ENCODE peak calls at places on chromosomes 6 and 20, in six cellular contexts. C is NCI-H524, D is right lobe of liver, O is kidney tubule cell, P is Daoy, R is HTR-8/SVneo. B is an unnamed sample.

GRCh38 chr6:125839471-125839870 is 48.7 kb downstream of the NCOA7 start:
- DNase-seq in R (no peak), O (no peak), D (no peak), C (no peak), P (peak), B (no peak)

GRCh38 chr6:41728073-41728936 is 7.1 kb downstream of the TFEB start:
- DNase-seq in D (no peak), P (no peak), R (no peak), O (no peak), C (no peak), B (no peak)

GRCh38 chr6:159983641-159984080 is 14.8 kb downstream of the IGF2R start:
- DNase-seq in O (peak), C (no peak), R (no peak), P (no peak), D (no peak), B (no peak)

GRCh38 chr6:145756170-145756662 is 20.9 kb upstream of the EPM2A start:
- DNase-seq in O (peak), P (peak), R (peak), D (no peak), C (no peak), B (no peak)

GRCh38 chr20:9374068-9374467 is 140.3 kb upstream of the LAMP5 start:
- DNase-seq in R (no peak), D (no peak), P (no peak), C (no peak), O (no peak), B (no peak)

GRCh38 chr6:10409766-10410209 is 5.1 kb downstream of the TFAP2A start:
- DNase-seq in D (no peak), O (no peak), C (no peak), R (no peak), P (no peak), B (peak)

GRCh38 chr6:92710048-92710447 is 709.3 kb downstream of the EPHA7 start:
- DNase-seq in C (no peak), D (no peak), P (no peak), R (no peak), O (no peak), B (no peak)

GRCh38 chr6:11196511-11197174 is 35.8 kb downstream of the NEDD9 start:
- DNase-seq in D (no peak), P (peak), C (no peak), O (peak), R (peak), B (no peak)

GRCh38 chr6:123062645-123063044 is 66.6 kb downstream of the CLVS2 start:
- DNase-seq in P (no peak), D (no peak), R (no peak), C (no peak), O (no peak), B (no peak)

GRCh38 chr6:139711714-139712585 is 337.5 kb upstream of the CITED2 start:
- DNase-seq in C (no peak), O (peak), D (no peak), P (peak), R (no peak), B (no peak)

GRCh38 chr6:36666726-36667591 is 11.6 kb upstream of the CDKN1A start:
- DNase-seq in D (peak), C (peak), P (peak), R (peak), O (peak), B (peak)

GRCh38 chr6:140487586-140487985 is 1113.1 kb upstream of the CITED2 start:
- DNase-seq in P (no peak), D (no peak), O (no peak), C (no peak), R (no peak), B (no peak)

GRCh38 chr6:37862992-37863391 is 43.5 kb downstream of the ZFAND3 start:
- DNase-seq in R (peak), O (peak), D (no peak), P (no peak), C (no peak), B (no peak)

GRCh38 chr6:156427345-156427744 is 349.8 kb upstream of the ARID1B start:
- DNase-seq in P (peak), R (peak), D (no peak), O (peak), C (no peak), B (no peak)

GRCh38 chr6:35754452-35755321 is 17.9 kb downstream of the ARMC12 start:
- DNase-seq in R (no peak), O (peak), P (peak), C (peak), D (no peak), B (peak)

GRCh38 chr6:20118877-20119276 is 93.4 kb downstream of the MBOAT1 start:
- DNase-seq in R (no peak), O (no peak), P (no peak), C (no peak), D (no peak), B (no peak)

GRCh38 chr6:119142051-119142450 is 63.6 kb upstream of the FAM184A start:
- DNase-seq in C (no peak), O (no peak), D (no peak), P (no peak), R (no peak), B (no peak)

GRCh38 chr6:34696189-34696738 is 303 bp downstream of the ILRUN start:
- DNase-seq in O (peak), C (no peak), D (no peak), P (peak), R (no peak), B (no peak)

GRCh38 chr6:43951063-43951755 is 176.0 kb downstream of the MRPL14 start:
- DNase-seq in C (peak), R (no peak), O (peak), P (peak), D (peak), B (peak)

GRCh38 chr6:124223596-124223995 is 419.9 kb downstream of the NKAIN2 start:
- DNase-seq in O (peak), D (no peak), P (no peak), C (no peak), R (no peak), B (no peak)

GRCh38 chr6:104771258-104771832 is 88.4 kb downstream of the HACE1 start:
- DNase-seq in O (peak), R (peak), P (no peak), D (no peak), C (no peak), B (no peak)

GRCh38 chr6:41449399-41450245 is 96.6 kb upstream of the FOXP4 start:
- DNase-seq in R (no peak), D (peak), O (no peak), P (no peak), C (no peak), B (no peak)

GRCh38 chr6:82616386-82617028 is 252.9 kb downstream of the TPBG start:
- DNase-seq in O (no peak), D (no peak), C (no peak), P (no peak), R (no peak), B (no peak)

GRCh38 chr20:23705895-23706294 is 17.1 kb upstream of the CST4 start:
- DNase-seq in O (no peak), P (no peak), C (no peak), D (no peak), R (no peak), B (no peak)

GRCh38 chr6:34650823-34651222 is 45.7 kb downstream of the ILRUN start:
- DNase-seq in P (no peak), C (no peak), O (no peak), D (no peak), R (no peak), B (no peak)

GRCh38 chr20:57457243-57457761 is 66.1 kb downstream of the RBM38 start:
- DNase-seq in P (peak), O (no peak), D (no peak), R (no peak), C (no peak), B (no peak)

GRCh38 chr6:92124126-92124525 is 1295.2 kb downstream of the EPHA7 start:
- DNase-seq in D (no peak), P (no peak), R (no peak), C (no peak), O (no peak), B (no peak)

GRCh38 chr6:65398851-65399250 is 308.2 kb downstream of the EYS start:
- DNase-seq in C (no peak), D (no peak), P (no peak), R (no peak), O (no peak), B (no peak)

GRCh38 chr6:42088101-42088591 is 37.8 kb downstream of the TAF8 start:
- DNase-seq in D (no peak), O (peak), R (peak), C (no peak), P (peak), B (no peak)

GRCh38 chr6:97656236-97656635 is 373.2 kb upstream of the MMS22L start:
- DNase-seq in P (no peak), D (no peak), C (peak), R (no peak), O (no peak), B (no peak)